ENCODE peak calls at places on chromosomes 1 and 21, in six cellular contexts. One of them, this sample, is unnamed.

GRCh38 chr1:29824478-29825273 is 588.4 kb downstream of the PTPRU start:
- DNase-seq in A549: no peak
- DNase-seq in endothelial cell of umbilical vein: no peak
- DNase-seq in WTC11: no peak
- DNase-seq in H1: peak; percentile 41
- DNase-seq in K562: no peak
- DNase-seq in this sample: no peak

GRCh38 chr1:167601442-167602380 is 28.3 kb upstream of the RCSD1 start:
- DNase-seq in A549: no peak
- DNase-seq in endothelial cell of umbilical vein: no peak
- DNase-seq in WTC11: no peak
- DNase-seq in H1: no peak
- DNase-seq in K562: no peak
- DNase-seq in this sample: no peak

GRCh38 chr1:168991667-168992475 is 114.6 kb upstream of the ATP1B1 start:
- DNase-seq in A549: no peak
- DNase-seq in endothelial cell of umbilical vein: no peak
- DNase-seq in WTC11: no peak
- DNase-seq in H1: no peak
- DNase-seq in K562: no peak
- DNase-seq in this sample: no peak

GRCh38 chr21:15850645-15851044 is 120.9 kb downstream of the USP25 start:
- DNase-seq in A549: no peak
- DNase-seq in endothelial cell of umbilical vein: peak; percentile 90
- DNase-seq in WTC11: no peak
- DNase-seq in H1: no peak
- DNase-seq in K562: no peak
- DNase-seq in this sample: peak; percentile 1

GRCh38 chr1:27672750-27673112 is 739 bp upstream of the IFI6 start:
- DNase-seq in A549: no peak
- DNase-seq in endothelial cell of umbilical vein: no peak
- DNase-seq in WTC11: no peak
- DNase-seq in H1: no peak
- DNase-seq in K562: no peak
- DNase-seq in this sample: no peak

GRCh38 chr1:17239420-17239819 is 9.5 kb upstream of the PADI3 start:
- DNase-seq in A549: peak; percentile 79
- DNase-seq in endothelial cell of umbilical vein: peak; percentile 73
- DNase-seq in WTC11: peak; percentile 82
- DNase-seq in H1: peak; percentile 84
- DNase-seq in K562: peak; percentile 83
- DNase-seq in this sample: peak; percentile 45

GRCh38 chr1:31396633-31397351 is 16.2 kb upstream of the SERINC2 start:
- DNase-seq in A549: no peak
- DNase-seq in endothelial cell of umbilical vein: no peak
- DNase-seq in WTC11: peak; percentile 58
- DNase-seq in H1: no peak
- DNase-seq in K562: no peak
- DNase-seq in this sample: no peak

GRCh38 chr21:36430841-36431240 is 45.6 kb downstream of the CHAF1B start:
- DNase-seq in A549: no peak
- DNase-seq in endothelial cell of umbilical vein: peak; percentile 73
- DNase-seq in WTC11: no peak
- DNase-seq in H1: no peak
- DNase-seq in K562: no peak
- DNase-seq in this sample: no peak

GRCh38 chr1:1431845-1432565 is 3.5 kb upstream of the VWA1 start:
- DNase-seq in A549: no peak
- DNase-seq in endothelial cell of umbilical vein: no peak
- DNase-seq in WTC11: peak; percentile 25
- DNase-seq in H1: peak; percentile 70
- DNase-seq in K562: peak; percentile 65
- DNase-seq in this sample: peak; percentile 87

GRCh38 chr1:110188116-110188618 is 21.9 kb upstream of the KCNC4 start:
- DNase-seq in A549: no peak
- DNase-seq in endothelial cell of umbilical vein: no peak
- DNase-seq in WTC11: no peak
- DNase-seq in H1: no peak
- DNase-seq in K562: no peak
- DNase-seq in this sample: no peak

GRCh38 chr1:245179706-245180105 is 24.9 kb downstream of the KIF26B start:
- DNase-seq in A549: no peak
- DNase-seq in endothelial cell of umbilical vein: no peak
- DNase-seq in WTC11: no peak
- DNase-seq in H1: no peak
- DNase-seq in K562: no peak
- DNase-seq in this sample: no peak

GRCh38 chr1:228101994-228102790 is 933 bp downstream of the C1orf35 start:
- DNase-seq in A549: peak; percentile 76
- DNase-seq in endothelial cell of umbilical vein: peak; percentile 64
- DNase-seq in WTC11: peak; percentile 51
- DNase-seq in H1: peak; percentile 66
- DNase-seq in K562: peak; percentile 70
- DNase-seq in this sample: no peak
- TF ChIP-seq JUN in A549: no peak
- TF ChIP-seq JUN in endothelial cell of umbilical vein: no peak
- TF ChIP-seq JUN in WTC11: no peak
- TF ChIP-seq JUN in H1: no peak
- TF ChIP-seq JUN in K562: no peak
- TF ChIP-seq JUN in this sample: no peak

DNA sequence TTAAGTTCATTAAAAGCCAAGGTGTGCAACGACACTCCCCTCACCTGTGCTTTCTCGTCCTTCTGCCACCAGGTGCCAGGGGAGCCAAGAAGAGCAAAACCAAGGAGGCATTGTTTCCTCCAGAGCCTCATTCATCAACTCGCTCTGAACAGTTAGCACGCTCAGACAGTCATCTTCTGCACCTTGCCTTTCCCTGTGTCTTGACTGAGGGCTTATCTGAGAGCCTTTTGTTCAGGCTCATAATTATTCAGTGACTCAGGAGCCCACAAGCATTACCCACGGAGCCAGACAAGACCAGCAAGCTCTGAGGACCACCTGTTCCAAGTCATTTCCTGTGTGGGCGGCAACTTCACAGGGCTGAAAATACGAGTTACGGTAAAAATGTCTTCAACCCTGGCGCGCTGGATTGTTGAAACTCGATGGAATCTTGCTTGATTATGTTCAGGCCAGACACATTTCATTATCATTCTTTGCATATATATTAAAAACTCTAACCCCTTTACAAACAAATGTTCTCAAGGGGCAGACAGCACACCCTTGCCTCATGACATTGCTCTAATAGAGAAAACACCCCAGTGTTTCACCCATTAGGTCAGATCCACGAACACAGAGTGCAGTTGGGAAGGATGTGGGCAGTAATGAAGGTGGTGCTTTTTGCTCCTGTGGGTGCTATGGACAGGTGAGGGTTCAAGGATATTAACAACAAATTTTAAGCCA is 89.7 kb upstream of the RUNX1 start:
- DNase-seq in A549: no peak
- DNase-seq in endothelial cell of umbilical vein: no peak
- DNase-seq in WTC11: no peak
- DNase-seq in H1: no peak
- DNase-seq in K562: peak; percentile 39
- DNase-seq in this sample: no peak
- TF ChIP-seq JUN in A549: no peak
- TF ChIP-seq JUN in endothelial cell of umbilical vein: no peak
- TF ChIP-seq JUN in WTC11: no peak
- TF ChIP-seq JUN in H1: no peak
- TF ChIP-seq JUN in K562: no peak
- TF ChIP-seq JUN in this sample: no peak

DNA sequence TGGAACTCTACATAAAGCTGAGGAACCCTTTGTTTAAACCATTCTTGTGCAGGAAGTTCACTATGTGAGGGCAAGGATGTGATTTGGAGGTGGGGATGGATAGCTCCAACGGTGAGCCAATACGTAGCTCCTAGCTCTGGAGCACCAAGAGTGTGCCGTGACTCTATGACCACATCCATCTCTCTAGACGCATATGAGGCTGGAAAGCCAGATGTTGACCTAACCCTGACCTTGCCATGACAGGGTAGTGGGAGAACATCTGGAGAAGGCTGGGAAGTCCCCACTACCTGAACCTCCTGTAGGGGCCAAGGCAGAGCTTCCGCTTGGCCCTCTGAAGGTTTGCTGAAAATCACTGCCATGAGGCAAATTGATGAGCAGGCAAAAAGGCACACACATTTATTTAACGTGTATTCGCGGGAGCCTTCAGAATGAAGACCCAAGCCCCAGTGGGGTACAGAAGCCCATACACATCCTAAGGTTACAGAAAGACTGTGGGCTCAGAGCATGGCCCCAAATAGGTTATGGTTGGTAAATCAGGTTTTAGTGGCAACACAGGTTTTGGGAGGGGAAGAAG is 43.4 kb downstream of the EIF2D start:
- DNase-seq in A549: no peak
- DNase-seq in endothelial cell of umbilical vein: no peak
- DNase-seq in WTC11: no peak
- DNase-seq in H1: no peak
- DNase-seq in K562: no peak
- DNase-seq in this sample: no peak
- TF ChIP-seq JUN in A549: no peak
- TF ChIP-seq JUN in endothelial cell of umbilical vein: no peak
- TF ChIP-seq JUN in WTC11: no peak
- TF ChIP-seq JUN in H1: no peak
- TF ChIP-seq JUN in K562: no peak
- TF ChIP-seq JUN in this sample: no peak

DNA sequence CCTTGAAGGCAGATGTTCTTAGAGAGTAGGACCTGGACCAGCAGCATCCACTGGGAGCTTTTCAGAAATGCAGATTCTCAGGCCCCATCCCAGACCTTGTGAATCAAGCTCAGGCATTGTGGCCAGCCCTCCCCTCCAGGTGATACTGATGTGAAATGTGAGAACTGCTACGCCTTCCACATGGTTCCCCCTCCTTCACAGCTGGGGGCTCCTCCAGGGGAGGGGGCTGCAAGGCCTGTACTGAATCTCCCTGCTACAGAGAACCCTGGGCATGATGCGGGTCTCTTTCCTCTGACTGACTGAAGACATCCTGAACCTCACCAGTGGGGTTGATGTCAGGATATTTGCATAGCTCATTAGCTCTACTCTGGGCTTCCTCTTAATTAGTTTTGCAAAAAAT is 141.8 kb upstream of the CSF3R start:
- DNase-seq in A549: no peak
- DNase-seq in endothelial cell of umbilical vein: no peak
- DNase-seq in WTC11: peak; percentile 22
- DNase-seq in H1: no peak
- DNase-seq in K562: no peak
- DNase-seq in this sample: no peak
- TF ChIP-seq JUN in A549: no peak
- TF ChIP-seq JUN in endothelial cell of umbilical vein: no peak
- TF ChIP-seq JUN in WTC11: no peak
- TF ChIP-seq JUN in H1: no peak
- TF ChIP-seq JUN in K562: no peak
- TF ChIP-seq JUN in this sample: no peak